ENCODE peak calls at places on chromosomes 3 and 15, in eight cellular contexts. E is vagina, C is right lobe of liver, B is AG04450, N is sigmoid colon, K is tibial nerve, M is NT2/D1, U is left ventricle myocardium inferior. W is an unnamed sample. For H3K9me3, the result is how much of the 10 kb centered on the place peaks cover.

GRCh38 chr15:79956354-79956939 is 14.5 kb downstream of the BCL2A1 start:
- DNase-seq in E (no peak), C (no peak), B (no peak), N (no peak), K (no peak), M (no peak), U (no peak), W (no peak)

GRCh38 chr15:42331235-42331634 is 28.1 kb upstream of the CAPN3 start:
- DNase-seq in E (no peak), C (no peak), B (no peak), N (no peak), K (no peak), M (no peak), U (no peak), W (no peak)

GRCh38 chr3:19959505-19959904 is 12.6 kb downstream of the RAB5A start:
- DNase-seq in E (no peak), C (no peak), B (no peak), N (no peak), K (no peak), M (no peak), U (no peak), W (no peak)

GRCh38 chr3:126364130-126364695 is 7.0 kb upstream of the KLF15 start:
- DNase-seq in E (no peak), C (no peak), B (no peak), N (peak), K (no peak), M (no peak), U (no peak), W (no peak)

GRCh38 chr3:197083486-197083885 is 53.9 kb upstream of the MELTF start:
- DNase-seq in E (no peak), C (no peak), B (peak), N (no peak), K (no peak), M (no peak), U (no peak), W (no peak)

GRCh38 chr3:161401389-161401788 is 30.1 kb upstream of the SPTSSB start:
- DNase-seq in E (no peak), C (no peak), B (no peak), N (no peak), K (no peak), M (no peak), U (no peak), W (no peak)

GRCh38 chr15:73385205-73385604 is 16.4 kb upstream of the HCN4 start:
- DNase-seq in E (no peak), C (no peak), B (no peak), N (no peak), K (no peak), M (no peak), U (no peak), W (no peak)

GRCh38 chr3:18207232-18207631 is 217.9 kb downstream of the SATB1 start:
- DNase-seq in E (no peak), C (no peak), B (no peak), N (no peak), K (no peak), M (no peak), U (no peak), W (no peak)

GRCh38 chr3:8712045-8712870 is 21.3 kb upstream of the CAV3 start:
- DNase-seq in E (no peak), C (no peak), B (no peak), N (no peak), K (no peak), M (no peak), U (no peak), W (no peak)

GRCh38 chr3:57796261-57796660 is 40.2 kb downstream of the SLMAP start:
- DNase-seq in E (no peak), C (no peak), B (no peak), N (no peak), K (no peak), M (no peak), U (no peak), W (no peak)

GRCh38 chr3:59609967-59610366 is 560.1 kb upstream of the CFAP20DC start:
- DNase-seq in E (no peak), C (peak), B (no peak), N (peak), K (peak), M (no peak), U (peak), W (peak)

GRCh38 chr15:57914350-57915055 is 151.0 kb downstream of the ALDH1A2 start:
- DNase-seq in E (no peak), C (no peak), B (no peak), N (no peak), K (no peak), M (no peak), U (no peak), W (no peak)

GRCh38 chr15:91706366-91707032 is 147.0 kb upstream of the SLCO3A1 start:
- DNase-seq in E (peak), C (peak), B (peak), N (peak), K (peak), M (peak), U (peak), W (peak)

GRCh38 chr3:46208167-46208704 is at the start of gene CCR1:
- DNase-seq in E (no peak), C (no peak), B (no peak), N (no peak), K (peak), M (peak), U (peak), W (peak)

GRCh38 chr3:179801263-179801662 is 148.4 kb downstream of the USP13 start:
- DNase-seq in E (no peak), C (no peak), B (peak), N (no peak), K (no peak), M (no peak), U (no peak), W (no peak)

GRCh38 chr3:105367063-105367405 is 325 bp downstream of the ALCAM start:
- DNase-seq in E (no peak), C (peak), B (no peak), N (peak), K (no peak), M (no peak), U (no peak), W (peak)

GRCh38 chr3:23659274-23659673 is 146.5 kb upstream of the UBE2E1 start:
- DNase-seq in E (no peak), C (no peak), B (no peak), N (no peak), K (no peak), M (no peak), U (no peak), W (no peak)

GRCh38 chr3:158763421-158763820 is 31.2 kb upstream of the RARRES1 start:
- DNase-seq in E (no peak), C (no peak), B (no peak), N (no peak), K (no peak), M (no peak), U (no peak), W (no peak)

GRCh38 chr3:108662141-108662738 is 72.7 kb downstream of the DZIP3 start:
- DNase-seq in E (no peak), C (no peak), B (peak), N (no peak), K (peak), M (peak), U (no peak), W (peak)

GRCh38 chr3:143634427-143634826 is 213.8 kb downstream of the SLC9A9 start:
- DNase-seq in E (no peak), C (no peak), B (no peak), N (no peak), K (no peak), M (no peak), U (no peak), W (no peak)

GRCh38 chr3:143640774-143641173 is 207.5 kb downstream of the SLC9A9 start:
- DNase-seq in E (no peak), C (no peak), B (no peak), N (no peak), K (no peak), M (no peak), U (no peak), W (no peak)

GRCh38 chr3:143634991-143635390 is 213.3 kb downstream of the SLC9A9 start:
- DNase-seq in E (no peak), C (no peak), B (no peak), N (no peak), K (no peak), M (no peak), U (no peak), W (no peak)

GRCh38 chr3:143633816-143634215 is 214.5 kb downstream of the SLC9A9 start:
- DNase-seq in E (no peak), C (no peak), B (no peak), N (no peak), K (no peak), M (no peak), U (no peak), W (no peak)

DNA sequence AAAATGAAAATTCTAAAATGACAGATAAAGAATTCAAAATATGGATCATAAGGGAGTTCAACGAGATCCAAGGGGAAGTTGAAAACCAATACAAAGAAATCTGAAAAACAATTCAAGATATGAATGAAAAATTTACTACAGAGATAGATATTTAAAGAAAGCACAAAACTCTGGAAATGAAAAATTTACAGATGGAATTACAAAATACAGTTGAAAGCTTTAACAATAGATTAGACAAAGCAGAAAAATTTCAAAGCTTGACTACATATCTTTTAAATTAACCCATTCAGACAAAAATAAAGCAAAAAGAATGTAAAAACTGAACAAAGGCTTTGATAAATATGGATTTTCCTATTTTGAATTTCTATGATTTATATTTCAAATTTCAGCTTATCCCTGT is 211.1 kb downstream of the SLC9A9 start:
- DNase-seq in E (no peak), C (no peak), B (no peak), N (no peak), K (no peak), M (no peak), U (no peak), W (no peak)
- H3K9me3 ChIP-seq in E (under half), C (under half), B (under half), N (under half), K (under half), M (under half), U (under half), W (under half)

GRCh38 chr15:25065286-25065685 is 110.5 kb downstream of the SNRPN start:
- DNase-seq in E (no peak), C (no peak), B (no peak), N (peak), K (no peak), M (no peak), U (no peak), W (no peak)
- H3K9me3 ChIP-seq in E (half or more), C (half or more), B (half or more), N (half or more), K (half or more), M (half or more), U (half or more), W (under half)

GRCh38 chr15:49558924-49559323 is 61.7 kb downstream of the FAM227B start:
- DNase-seq in E (no peak), C (no peak), B (no peak), N (no peak), K (no peak), M (no peak), U (no peak), W (no peak)
- H3K9me3 ChIP-seq in E (under half), C (under half), B (under half), N (under half), K (under half), M (under half), U (half or more), W (under half)

GRCh38 chr15:67822537-67823370 is 2.6 kb upstream of the SKOR1 start:
- DNase-seq in E (no peak), C (no peak), B (no peak), N (no peak), K (no peak), M (no peak), U (no peak), W (no peak)

GRCh38 chr15:67825880-67826716 is 789 bp downstream of the SKOR1 start:
- DNase-seq in E (no peak), C (no peak), B (no peak), N (no peak), K (no peak), M (no peak), U (no peak), W (peak)

GRCh38 chr15:67824900-67825879 is at the start of gene SKOR1:
- DNase-seq in E (no peak), C (no peak), B (no peak), N (peak), K (no peak), M (no peak), U (no peak), W (peak)

GRCh38 chr15:67823371-67824156 is 1.7 kb upstream of the SKOR1 start:
- DNase-seq in E (no peak), C (no peak), B (no peak), N (no peak), K (no peak), M (no peak), U (no peak), W (peak)

DNA sequence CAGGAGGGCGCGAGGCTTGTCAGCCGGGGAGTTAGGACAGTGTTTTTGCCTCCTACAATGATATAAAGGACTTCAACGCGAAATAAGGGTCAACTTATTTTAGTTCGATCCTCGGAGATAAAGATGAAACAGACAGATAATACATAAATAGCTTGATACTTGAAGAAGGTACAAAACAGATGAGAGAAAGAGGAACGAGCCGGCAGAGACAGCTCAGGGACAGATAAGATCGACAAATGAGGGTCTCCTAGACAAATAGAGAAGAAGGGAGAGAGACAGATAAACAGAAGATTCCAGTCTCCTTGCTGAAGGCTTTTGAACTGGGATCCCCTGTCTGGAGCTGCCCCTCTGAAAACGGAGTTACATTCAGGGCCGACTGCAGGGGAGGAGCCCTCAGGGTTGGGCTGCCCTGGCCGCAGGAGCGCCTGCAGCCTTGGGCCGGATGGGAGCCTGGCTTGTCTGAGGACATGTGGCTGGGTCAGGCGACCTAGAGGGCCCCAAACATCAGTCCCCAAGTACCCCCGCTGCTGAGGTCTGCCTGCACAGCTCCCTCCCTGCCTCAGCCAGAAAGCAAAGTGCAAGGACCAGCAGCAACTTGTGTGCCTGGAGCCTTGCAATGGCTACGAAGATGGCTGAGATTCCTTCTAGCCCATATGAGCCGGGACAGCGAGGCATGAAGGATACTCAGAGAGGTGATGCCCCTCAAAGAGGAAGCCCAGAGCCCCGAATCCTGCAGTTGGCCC is 981 bp upstream of the SKOR1 start:
- DNase-seq in E (no peak), C (no peak), B (no peak), N (no peak), K (no peak), M (no peak), U (no peak), W (no peak)
- H3K9me3 ChIP-seq in E (under half), C (under half), B (under half), N (under half), K (under half), M (under half), U (under half), W (under half)

DNA sequence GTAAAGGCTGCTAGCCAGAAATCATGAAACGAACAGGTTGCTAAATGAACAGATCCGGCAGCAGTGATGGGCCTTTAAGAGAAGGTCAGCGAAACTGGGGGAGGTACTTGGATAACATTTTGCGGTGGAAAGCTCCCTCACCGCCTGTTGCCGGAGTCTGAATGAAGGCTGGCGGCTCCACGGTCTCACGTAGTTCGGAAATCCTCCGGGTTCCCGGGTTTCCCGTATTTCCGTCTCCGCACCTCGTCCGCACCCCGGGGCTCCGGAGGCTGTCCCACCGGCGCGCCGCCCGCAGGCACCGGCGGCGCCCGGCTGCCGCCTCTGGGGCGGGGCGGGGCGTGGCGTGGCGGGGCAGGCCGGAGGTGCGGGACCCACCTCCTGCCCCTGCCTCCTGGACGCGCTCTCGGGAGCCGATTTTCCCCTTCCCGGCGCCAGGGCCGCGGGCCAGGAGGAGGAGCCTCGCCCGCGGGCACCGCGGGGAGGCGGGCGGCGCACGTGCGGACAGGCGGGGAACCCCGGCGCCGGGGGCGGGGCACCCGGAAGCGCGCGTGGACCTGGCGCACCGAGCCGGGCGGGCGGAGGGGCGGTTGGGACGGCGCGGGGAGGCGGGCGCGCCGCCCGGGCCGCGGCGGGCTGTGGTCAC is at the start of gene ZDHHC23:
- DNase-seq in E (no peak), C (peak), B (no peak), N (peak), K (peak), M (peak), U (peak), W (peak)
- H3K9me3 ChIP-seq in E (under half), C (under half), B (under half), N (under half), K (under half), M (under half), U (under half), W (under half)

W was measured in neural progenitor cell.